ENCODE peak calls at places on chromosomes 7 and 10, in ten cellular contexts. One of them, this sample, is unnamed. For H3K4me1, the result is how much of the 10 kb centered on the place peaks cover.

GRCh38 chr10:47195274-47195885 is 104.6 kb upstream of the GDF10 start:
- DNase-seq in ovary: no peak
- DNase-seq in psoas muscle: no peak
- DNase-seq in prostate gland: peak
- DNase-seq in pancreas: no peak
- DNase-seq in Panc1: no peak
- DNase-seq in transverse colon: no peak
- DNase-seq in stomach: no peak
- DNase-seq in hepatocyte: no peak
- DNase-seq in tibial artery: no peak
- DNase-seq in this sample: no peak

GRCh38 chr7:125253454-125254182 is 324.0 kb upstream of the POT1 start:
- DNase-seq in ovary: no peak
- DNase-seq in psoas muscle: no peak
- DNase-seq in prostate gland: no peak
- DNase-seq in pancreas: no peak
- DNase-seq in Panc1: no peak
- DNase-seq in transverse colon: no peak
- DNase-seq in stomach: no peak
- DNase-seq in hepatocyte: no peak
- DNase-seq in tibial artery: no peak
- DNase-seq in this sample: no peak

GRCh38 chr7:322708-323111 is 32.7 kb downstream of the FOXL3 start:
- DNase-seq in ovary: no peak
- DNase-seq in psoas muscle: no peak
- DNase-seq in prostate gland: no peak
- DNase-seq in pancreas: no peak
- DNase-seq in Panc1: no peak
- DNase-seq in transverse colon: no peak
- DNase-seq in stomach: no peak
- DNase-seq in hepatocyte: no peak
- DNase-seq in tibial artery: no peak
- DNase-seq in this sample: no peak

GRCh38 chr7:132578826-132579225 is 2.6 kb upstream of the PLXNA4 start:
- DNase-seq in ovary: no peak
- DNase-seq in psoas muscle: no peak
- DNase-seq in prostate gland: no peak
- DNase-seq in pancreas: no peak
- DNase-seq in Panc1: no peak
- DNase-seq in transverse colon: no peak
- DNase-seq in stomach: no peak
- DNase-seq in hepatocyte: no peak
- DNase-seq in tibial artery: no peak
- DNase-seq in this sample: no peak

GRCh38 chr10:128286413-128287097 is 160.3 kb upstream of the MKI67 start:
- DNase-seq in ovary: no peak
- DNase-seq in psoas muscle: no peak
- DNase-seq in prostate gland: no peak
- DNase-seq in pancreas: no peak
- DNase-seq in Panc1: no peak
- DNase-seq in transverse colon: no peak
- DNase-seq in stomach: no peak
- DNase-seq in hepatocyte: peak
- DNase-seq in tibial artery: no peak
- DNase-seq in this sample: no peak

GRCh38 chr7:122595885-122596284 is 103.0 kb downstream of the RNF133 start:
- DNase-seq in ovary: no peak
- DNase-seq in psoas muscle: no peak
- DNase-seq in prostate gland: no peak
- DNase-seq in pancreas: peak
- DNase-seq in Panc1: no peak
- DNase-seq in transverse colon: no peak
- DNase-seq in stomach: no peak
- DNase-seq in hepatocyte: no peak
- DNase-seq in tibial artery: no peak
- DNase-seq in this sample: no peak

GRCh38 chr10:71658349-71658745 is 61.2 kb downstream of the C10orf105 start:
- DNase-seq in ovary: no peak
- DNase-seq in psoas muscle: no peak
- DNase-seq in prostate gland: no peak
- DNase-seq in pancreas: no peak
- DNase-seq in Panc1: no peak
- DNase-seq in transverse colon: no peak
- DNase-seq in stomach: no peak
- DNase-seq in hepatocyte: no peak
- DNase-seq in tibial artery: no peak
- DNase-seq in this sample: peak

GRCh38 chr10:122877264-122877663 is 2.1 kb downstream of the FAM24B start:
- DNase-seq in ovary: no peak
- DNase-seq in psoas muscle: no peak
- DNase-seq in prostate gland: no peak
- DNase-seq in pancreas: no peak
- DNase-seq in Panc1: no peak
- DNase-seq in transverse colon: no peak
- DNase-seq in stomach: no peak
- DNase-seq in hepatocyte: no peak
- DNase-seq in tibial artery: no peak
- DNase-seq in this sample: no peak

GRCh38 chr7:139572704-139573395 is 49.4 kb downstream of the CLEC2L start:
- DNase-seq in ovary: no peak
- DNase-seq in psoas muscle: no peak
- DNase-seq in prostate gland: no peak
- DNase-seq in pancreas: no peak
- DNase-seq in Panc1: no peak
- DNase-seq in transverse colon: no peak
- DNase-seq in stomach: peak
- DNase-seq in hepatocyte: no peak
- DNase-seq in tibial artery: no peak
- DNase-seq in this sample: no peak

GRCh38 chr10:59905066-59905734 is 1.2 kb downstream of the CCDC6 start:
- DNase-seq in ovary: peak
- DNase-seq in psoas muscle: peak
- DNase-seq in prostate gland: peak
- DNase-seq in pancreas: peak
- DNase-seq in Panc1: no peak
- DNase-seq in transverse colon: peak
- DNase-seq in stomach: peak
- DNase-seq in hepatocyte: peak
- DNase-seq in tibial artery: peak
- DNase-seq in this sample: peak

GRCh38 chr7:152522551-152522950 is 86.7 kb upstream of the KMT2C start:
- DNase-seq in ovary: peak
- DNase-seq in psoas muscle: peak
- DNase-seq in prostate gland: no peak
- DNase-seq in pancreas: peak
- DNase-seq in Panc1: no peak
- DNase-seq in transverse colon: no peak
- DNase-seq in stomach: no peak
- DNase-seq in hepatocyte: no peak
- DNase-seq in tibial artery: no peak
- DNase-seq in this sample: peak

GRCh38 chr10:78807504-78808202 is 261.1 kb upstream of the ZMIZ1 start:
- DNase-seq in ovary: no peak
- DNase-seq in psoas muscle: no peak
- DNase-seq in prostate gland: no peak
- DNase-seq in pancreas: no peak
- DNase-seq in Panc1: no peak
- DNase-seq in transverse colon: no peak
- DNase-seq in stomach: no peak
- DNase-seq in hepatocyte: no peak
- DNase-seq in tibial artery: no peak
- DNase-seq in this sample: no peak

GRCh38 chr10:31744025-31744424 is 184.6 kb downstream of the ARHGAP12 start:
- DNase-seq in ovary: no peak
- DNase-seq in psoas muscle: no peak
- DNase-seq in prostate gland: no peak
- DNase-seq in pancreas: no peak
- DNase-seq in Panc1: no peak
- DNase-seq in transverse colon: no peak
- DNase-seq in stomach: no peak
- DNase-seq in hepatocyte: no peak
- DNase-seq in tibial artery: no peak
- DNase-seq in this sample: no peak

GRCh38 chr7:158238616-158239289 is 348.9 kb downstream of the PTPRN2 start:
- DNase-seq in ovary: no peak
- DNase-seq in psoas muscle: no peak
- DNase-seq in prostate gland: no peak
- DNase-seq in pancreas: no peak
- DNase-seq in Panc1: no peak
- DNase-seq in transverse colon: no peak
- DNase-seq in stomach: peak
- DNase-seq in hepatocyte: no peak
- DNase-seq in tibial artery: no peak
- DNase-seq in this sample: no peak

GRCh38 chr10:3469639-3470020 is 297.0 kb upstream of the PITRM1 start:
- DNase-seq in ovary: no peak
- DNase-seq in psoas muscle: peak
- DNase-seq in prostate gland: no peak
- DNase-seq in pancreas: no peak
- DNase-seq in Panc1: no peak
- DNase-seq in transverse colon: no peak
- DNase-seq in stomach: no peak
- DNase-seq in hepatocyte: no peak
- DNase-seq in tibial artery: no peak
- DNase-seq in this sample: no peak
- H3K27ac ChIP-seq in ovary: peak
- H3K27ac ChIP-seq in psoas muscle: peak
- H3K27ac ChIP-seq in prostate gland: peak
- H3K27ac ChIP-seq in pancreas: no peak
- H3K27ac ChIP-seq in Panc1: peak
- H3K27ac ChIP-seq in transverse colon: peak
- H3K27ac ChIP-seq in stomach: peak
- H3K27ac ChIP-seq in hepatocyte: peak
- H3K27ac ChIP-seq in tibial artery: peak
- H3K27ac ChIP-seq in this sample: peak

DNA sequence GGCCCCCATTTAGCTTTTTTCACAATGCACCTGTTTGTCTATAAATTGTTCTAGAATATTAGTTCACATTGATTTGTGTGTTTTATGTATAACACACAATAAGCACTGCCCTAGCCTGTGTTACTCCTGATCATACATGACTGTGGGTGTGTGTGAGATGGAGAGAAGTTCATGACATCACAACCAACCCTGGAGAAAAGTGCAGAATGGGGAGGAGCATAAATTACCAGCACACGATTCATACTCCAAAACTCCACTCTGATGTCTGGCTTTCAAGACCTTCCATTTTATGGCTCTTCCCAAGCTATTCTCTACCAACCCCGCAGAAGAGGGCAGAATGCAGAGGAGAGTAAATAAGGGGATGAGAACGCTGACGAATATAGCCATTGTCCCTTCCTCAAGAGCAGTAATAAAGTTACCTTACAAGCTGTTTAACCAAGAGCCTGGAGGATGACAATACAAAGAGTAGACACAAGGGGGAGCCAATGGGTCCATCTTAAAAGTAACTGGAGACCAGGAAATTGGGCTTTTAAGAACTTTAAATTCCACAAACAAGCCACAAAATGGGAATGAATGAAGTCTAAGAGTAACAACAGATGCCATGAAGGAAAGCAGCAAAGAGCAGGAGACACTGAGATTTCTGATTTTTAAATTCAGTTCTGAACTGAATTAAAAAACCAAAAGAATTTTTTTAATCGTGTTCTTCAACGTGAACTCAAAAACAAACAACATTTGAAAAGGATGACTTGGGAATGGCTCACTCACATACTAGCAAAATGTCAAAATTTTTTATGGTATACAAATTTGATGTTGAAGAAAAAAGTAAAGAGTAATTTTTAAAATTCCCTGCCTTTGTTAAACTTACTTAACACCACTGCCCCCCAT is 159.6 kb downstream of the PARD3 start:
- DNase-seq in ovary: peak
- DNase-seq in psoas muscle: no peak
- DNase-seq in prostate gland: peak
- DNase-seq in pancreas: peak
- DNase-seq in Panc1: peak
- DNase-seq in transverse colon: peak
- DNase-seq in stomach: peak
- DNase-seq in hepatocyte: peak
- DNase-seq in tibial artery: no peak
- DNase-seq in this sample: peak
- H3K4me1 ChIP-seq in ovary: under half
- H3K4me1 ChIP-seq in psoas muscle: under half
- H3K4me1 ChIP-seq in prostate gland: under half
- H3K4me1 ChIP-seq in pancreas: under half
- H3K4me1 ChIP-seq in Panc1: under half
- H3K4me1 ChIP-seq in transverse colon: under half
- H3K4me1 ChIP-seq in stomach: under half
- H3K4me1 ChIP-seq in hepatocyte: under half
- H3K4me1 ChIP-seq in tibial artery: under half
- H3K4me1 ChIP-seq in this sample: under half

GRCh38 chr7:100472854-100473499 is 6.0 kb downstream of the TSC22D4 start:
- DNase-seq in ovary: peak
- DNase-seq in psoas muscle: peak
- DNase-seq in prostate gland: no peak
- DNase-seq in pancreas: no peak
- DNase-seq in Panc1: no peak
- DNase-seq in transverse colon: no peak
- DNase-seq in stomach: no peak
- DNase-seq in hepatocyte: no peak
- DNase-seq in tibial artery: peak
- DNase-seq in this sample: no peak
- TF ChIP-seq CTCF in ovary: no peak
- TF ChIP-seq CTCF in psoas muscle: no peak
- TF ChIP-seq CTCF in prostate gland: no peak
- TF ChIP-seq CTCF in pancreas: no peak
- TF ChIP-seq CTCF in Panc1: no peak
- TF ChIP-seq CTCF in transverse colon: no peak
- TF ChIP-seq CTCF in stomach: no peak
- TF ChIP-seq CTCF in hepatocyte: no peak
- TF ChIP-seq CTCF in tibial artery: no peak
- TF ChIP-seq CTCF in this sample: no peak

DNA sequence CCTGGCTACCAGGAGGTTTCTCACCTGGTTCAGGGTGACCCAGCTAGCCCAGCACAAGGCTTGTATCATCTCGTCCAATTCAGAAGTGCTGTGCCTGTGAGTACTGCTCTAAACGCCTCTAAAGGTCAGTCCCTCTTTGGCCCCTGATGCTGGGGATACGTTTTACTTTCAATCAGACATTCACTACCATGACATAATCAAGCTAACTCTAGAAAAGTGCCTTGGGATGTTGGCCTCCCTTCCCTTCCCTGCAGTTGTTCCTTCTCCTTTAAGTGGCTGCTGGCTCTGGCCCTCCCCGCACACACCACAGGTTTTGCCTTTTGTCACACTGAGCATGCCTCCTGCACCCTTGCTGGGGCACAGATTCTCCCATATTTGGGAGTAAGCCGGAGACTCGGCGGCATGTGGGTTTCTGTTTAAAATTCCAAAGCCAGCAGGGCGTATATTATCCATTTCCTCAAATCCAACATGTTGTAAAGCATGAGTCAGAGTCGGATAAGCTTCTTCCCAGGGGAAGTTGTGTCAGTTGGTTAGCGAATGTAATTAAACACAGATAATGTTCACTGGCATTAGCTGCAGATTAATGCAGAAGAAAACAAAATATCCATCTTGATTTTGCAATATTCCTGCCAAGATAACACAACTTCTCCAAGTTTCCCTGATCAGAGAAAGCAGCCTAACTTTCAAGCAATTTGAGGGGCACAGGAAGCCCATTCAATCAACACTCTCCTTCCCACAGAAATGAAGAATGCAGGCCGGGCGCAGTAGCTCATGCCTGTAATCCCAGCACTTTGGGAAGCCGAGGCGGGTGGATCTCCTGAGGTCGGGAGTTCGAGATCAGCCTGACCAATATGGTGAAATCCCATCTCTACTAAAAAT is 31.8 kb upstream of the VCL start:
- DNase-seq in ovary: peak
- DNase-seq in psoas muscle: peak
- DNase-seq in prostate gland: peak
- DNase-seq in pancreas: peak
- DNase-seq in Panc1: peak
- DNase-seq in transverse colon: peak
- DNase-seq in stomach: peak
- DNase-seq in hepatocyte: peak
- DNase-seq in tibial artery: peak
- DNase-seq in this sample: peak
- H3K27ac ChIP-seq in ovary: peak
- H3K27ac ChIP-seq in psoas muscle: peak
- H3K27ac ChIP-seq in prostate gland: peak
- H3K27ac ChIP-seq in pancreas: no peak
- H3K27ac ChIP-seq in Panc1: peak
- H3K27ac ChIP-seq in transverse colon: peak
- H3K27ac ChIP-seq in stomach: peak
- H3K27ac ChIP-seq in hepatocyte: peak
- H3K27ac ChIP-seq in tibial artery: peak
- H3K27ac ChIP-seq in this sample: peak

This sample was measured in thyroid gland.